ENCODE peak calls at places on chromosomes 12 and 14, in nine cellular contexts. One of them, this sample, is unnamed.

GRCh38 chr12:132776816-132777568 is 15.4 kb upstream of the ANKLE2 start:
- DNase-seq in fibroblast of lung: peak; percentile 42
- DNase-seq in breast epithelium: no peak
- DNase-seq in hepatocyte: no peak
- DNase-seq in PC-9: no peak
- DNase-seq in body of pancreas: peak; percentile 68
- DNase-seq in adrenal gland: peak; percentile 45
- DNase-seq in stomach: no peak
- DNase-seq in CD4-positive, CD25-positive, alpha-beta regulatory T cell: no peak
- DNase-seq in this sample: no peak

GRCh38 chr12:79926951-79927350 is 7.9 kb downstream of the PPP1R12A start:
- DNase-seq in fibroblast of lung: no peak
- DNase-seq in breast epithelium: no peak
- DNase-seq in hepatocyte: no peak
- DNase-seq in PC-9: no peak
- DNase-seq in body of pancreas: no peak
- DNase-seq in adrenal gland: no peak
- DNase-seq in stomach: no peak
- DNase-seq in CD4-positive, CD25-positive, alpha-beta regulatory T cell: no peak
- DNase-seq in this sample: no peak

GRCh38 chr14:73713804-73714655 is at the start of gene PNMA1:
- DNase-seq in fibroblast of lung: peak; percentile 76
- DNase-seq in breast epithelium: peak; percentile 70
- DNase-seq in hepatocyte: peak; percentile 95
- DNase-seq in PC-9: peak; percentile 85
- DNase-seq in body of pancreas: peak; percentile 89
- DNase-seq in adrenal gland: peak; percentile 86
- DNase-seq in stomach: peak; percentile 88
- DNase-seq in CD4-positive, CD25-positive, alpha-beta regulatory T cell: peak; percentile 85
- DNase-seq in this sample: peak; percentile 83

GRCh38 chr12:45381351-45381750 is 165.5 kb downstream of the ANO6 start:
- DNase-seq in fibroblast of lung: no peak
- DNase-seq in breast epithelium: no peak
- DNase-seq in hepatocyte: no peak
- DNase-seq in PC-9: no peak
- DNase-seq in body of pancreas: no peak
- DNase-seq in adrenal gland: no peak
- DNase-seq in stomach: no peak
- DNase-seq in CD4-positive, CD25-positive, alpha-beta regulatory T cell: no peak
- DNase-seq in this sample: no peak

GRCh38 chr14:51006781-51007211 is 62.5 kb upstream of the PYGL start:
- DNase-seq in fibroblast of lung: peak; percentile 91
- DNase-seq in breast epithelium: no peak
- DNase-seq in hepatocyte: no peak
- DNase-seq in PC-9: no peak
- DNase-seq in body of pancreas: peak; percentile 11
- DNase-seq in adrenal gland: peak; percentile 28
- DNase-seq in stomach: no peak
- DNase-seq in CD4-positive, CD25-positive, alpha-beta regulatory T cell: no peak
- DNase-seq in this sample: no peak

GRCh38 chr12:69993433-69993832 is 168.4 kb downstream of the MYRFL start:
- DNase-seq in fibroblast of lung: no peak
- DNase-seq in breast epithelium: no peak
- DNase-seq in hepatocyte: no peak
- DNase-seq in PC-9: no peak
- DNase-seq in body of pancreas: no peak
- DNase-seq in adrenal gland: no peak
- DNase-seq in stomach: no peak
- DNase-seq in CD4-positive, CD25-positive, alpha-beta regulatory T cell: no peak
- DNase-seq in this sample: no peak

GRCh38 chr12:25058619-25059018 is 109.7 kb upstream of the BCAT1 start:
- DNase-seq in fibroblast of lung: no peak
- DNase-seq in breast epithelium: no peak
- DNase-seq in hepatocyte: no peak
- DNase-seq in PC-9: no peak
- DNase-seq in body of pancreas: no peak
- DNase-seq in adrenal gland: no peak
- DNase-seq in stomach: no peak
- DNase-seq in CD4-positive, CD25-positive, alpha-beta regulatory T cell: no peak
- DNase-seq in this sample: no peak

GRCh38 chr12:12004524-12004923 is 66.2 kb upstream of the BCL2L14 start:
- DNase-seq in fibroblast of lung: no peak
- DNase-seq in breast epithelium: no peak
- DNase-seq in hepatocyte: no peak
- DNase-seq in PC-9: no peak
- DNase-seq in body of pancreas: no peak
- DNase-seq in adrenal gland: no peak
- DNase-seq in stomach: no peak
- DNase-seq in CD4-positive, CD25-positive, alpha-beta regulatory T cell: no peak
- DNase-seq in this sample: no peak

GRCh38 chr14:73771848-73772705 is 57.9 kb upstream of the PNMA1 start:
- DNase-seq in fibroblast of lung: peak; percentile 83
- DNase-seq in breast epithelium: peak; percentile 70
- DNase-seq in hepatocyte: peak; percentile 95
- DNase-seq in PC-9: no peak
- DNase-seq in body of pancreas: peak; percentile 92
- DNase-seq in adrenal gland: peak; percentile 75
- DNase-seq in stomach: peak; percentile 86
- DNase-seq in CD4-positive, CD25-positive, alpha-beta regulatory T cell: peak; percentile 40
- DNase-seq in this sample: peak; percentile 61

DNA sequence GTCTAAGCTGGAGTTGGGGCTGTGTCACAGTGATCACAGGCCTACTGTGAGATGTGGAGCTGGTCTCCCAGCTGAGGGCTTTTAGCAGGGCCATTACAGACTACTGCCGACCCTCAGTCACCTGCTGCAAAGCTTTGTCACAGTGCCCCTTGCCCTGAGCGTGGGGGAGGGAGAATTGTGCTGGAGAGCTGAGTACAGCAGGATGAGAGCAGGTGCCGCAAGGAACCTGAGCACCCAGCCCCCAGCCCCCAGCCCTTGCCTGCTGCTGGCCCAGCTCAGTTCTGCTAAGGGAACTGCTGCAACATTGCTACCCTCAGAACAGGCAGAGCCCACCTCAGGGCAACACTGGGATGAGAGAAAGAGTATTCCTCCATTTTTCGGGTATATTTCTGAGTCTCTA is 196.8 kb upstream of the FKBP4 start:
- DNase-seq in fibroblast of lung: no peak
- DNase-seq in breast epithelium: no peak
- DNase-seq in hepatocyte: no peak
- DNase-seq in PC-9: no peak
- DNase-seq in body of pancreas: no peak
- DNase-seq in adrenal gland: no peak
- DNase-seq in stomach: no peak
- DNase-seq in CD4-positive, CD25-positive, alpha-beta regulatory T cell: no peak
- DNase-seq in this sample: no peak
- H3K4me1 ChIP-seq in fibroblast of lung: no peaks in the 10 kb centered on the region
- H3K4me1 ChIP-seq in breast epithelium: no peaks in the 10 kb centered on the region
- H3K4me1 ChIP-seq in hepatocyte: no peaks in the 10 kb centered on the region
- H3K4me1 ChIP-seq in PC-9: no peaks in the 10 kb centered on the region
- H3K4me1 ChIP-seq in body of pancreas: no peaks in the 10 kb centered on the region
- H3K4me1 ChIP-seq in adrenal gland: no peaks in the 10 kb centered on the region
- H3K4me1 ChIP-seq in stomach: no peaks in the 10 kb centered on the region
- H3K4me1 ChIP-seq in CD4-positive, CD25-positive, alpha-beta regulatory T cell: no peaks in the 10 kb centered on the region
- H3K4me1 ChIP-seq in this sample: no peaks in the 10 kb centered on the region

GRCh38 chr14:99758121-99758871 is 34.9 kb upstream of the EML1 start:
- DNase-seq in fibroblast of lung: peak; percentile 97
- DNase-seq in breast epithelium: no peak
- DNase-seq in hepatocyte: peak; percentile 44
- DNase-seq in PC-9: no peak
- DNase-seq in body of pancreas: no peak
- DNase-seq in adrenal gland: peak; percentile 75
- DNase-seq in stomach: no peak
- DNase-seq in CD4-positive, CD25-positive, alpha-beta regulatory T cell: no peak
- DNase-seq in this sample: no peak

GRCh38 chr14:99758915-99759545 is 34.2 kb upstream of the EML1 start:
- DNase-seq in fibroblast of lung: no peak
- DNase-seq in breast epithelium: no peak
- DNase-seq in hepatocyte: no peak
- DNase-seq in PC-9: no peak
- DNase-seq in body of pancreas: no peak
- DNase-seq in adrenal gland: no peak
- DNase-seq in stomach: no peak
- DNase-seq in CD4-positive, CD25-positive, alpha-beta regulatory T cell: no peak
- DNase-seq in this sample: no peak

GRCh38 chr14:99756796-99757195 is 36.4 kb upstream of the EML1 start:
- DNase-seq in fibroblast of lung: peak; percentile 63
- DNase-seq in breast epithelium: no peak
- DNase-seq in hepatocyte: no peak
- DNase-seq in PC-9: no peak
- DNase-seq in body of pancreas: no peak
- DNase-seq in adrenal gland: no peak
- DNase-seq in stomach: no peak
- DNase-seq in CD4-positive, CD25-positive, alpha-beta regulatory T cell: no peak
- DNase-seq in this sample: no peak

GRCh38 chr14:99755629-99756603 is 37.3 kb upstream of the EML1 start:
- DNase-seq in fibroblast of lung: peak; percentile 94
- DNase-seq in breast epithelium: peak; percentile 39
- DNase-seq in hepatocyte: peak; percentile 65
- DNase-seq in PC-9: peak; percentile 59
- DNase-seq in body of pancreas: peak; percentile 85
- DNase-seq in adrenal gland: peak; percentile 95
- DNase-seq in stomach: peak; percentile 77
- DNase-seq in CD4-positive, CD25-positive, alpha-beta regulatory T cell: no peak
- DNase-seq in this sample: no peak

GRCh38 chr14:99757331-99758070 is 35.7 kb upstream of the EML1 start:
- DNase-seq in fibroblast of lung: peak; percentile 99
- DNase-seq in breast epithelium: no peak
- DNase-seq in hepatocyte: no peak
- DNase-seq in PC-9: no peak
- DNase-seq in body of pancreas: no peak
- DNase-seq in adrenal gland: no peak
- DNase-seq in stomach: no peak
- DNase-seq in CD4-positive, CD25-positive, alpha-beta regulatory T cell: no peak
- DNase-seq in this sample: no peak
- H3K27ac ChIP-seq in fibroblast of lung: peak overlapping the region; percentile 83
- H3K27ac ChIP-seq in breast epithelium: no peak overlapping the region
- H3K27ac ChIP-seq in hepatocyte: no peak overlapping the region
- H3K27ac ChIP-seq in PC-9: peak overlapping the region; percentile 76
- H3K27ac ChIP-seq in body of pancreas: no peak overlapping the region
- H3K27ac ChIP-seq in adrenal gland: peak overlapping the region; percentile 57
- H3K27ac ChIP-seq in stomach: peak overlapping the region; percentile 62
- H3K27ac ChIP-seq in CD4-positive, CD25-positive, alpha-beta regulatory T cell: no peak overlapping the region
- H3K27ac ChIP-seq in this sample: no peak overlapping the region

GRCh38 chr14:91143862-91144261 is 30.0 kb downstream of the DGLUCY start:
- DNase-seq in fibroblast of lung: no peak
- DNase-seq in breast epithelium: no peak
- DNase-seq in hepatocyte: no peak
- DNase-seq in PC-9: no peak
- DNase-seq in body of pancreas: peak; percentile 65
- DNase-seq in adrenal gland: no peak
- DNase-seq in stomach: peak; percentile 58
- DNase-seq in CD4-positive, CD25-positive, alpha-beta regulatory T cell: no peak
- DNase-seq in this sample: no peak

GRCh38 chr14:91146661-91147060 is 32.8 kb downstream of the DGLUCY start:
- DNase-seq in fibroblast of lung: no peak
- DNase-seq in breast epithelium: no peak
- DNase-seq in hepatocyte: no peak
- DNase-seq in PC-9: no peak
- DNase-seq in body of pancreas: no peak
- DNase-seq in adrenal gland: no peak
- DNase-seq in stomach: no peak
- DNase-seq in CD4-positive, CD25-positive, alpha-beta regulatory T cell: no peak
- DNase-seq in this sample: no peak

GRCh38 chr14:91145396-91146160 is 31.7 kb downstream of the DGLUCY start:
- DNase-seq in fibroblast of lung: no peak
- DNase-seq in breast epithelium: no peak
- DNase-seq in hepatocyte: no peak
- DNase-seq in PC-9: no peak
- DNase-seq in body of pancreas: no peak
- DNase-seq in adrenal gland: peak; percentile 56
- DNase-seq in stomach: no peak
- DNase-seq in CD4-positive, CD25-positive, alpha-beta regulatory T cell: no peak
- DNase-seq in this sample: no peak

GRCh38 chr14:91142214-91142668 is 28.4 kb downstream of the DGLUCY start:
- DNase-seq in fibroblast of lung: no peak
- DNase-seq in breast epithelium: no peak
- DNase-seq in hepatocyte: no peak
- DNase-seq in PC-9: no peak
- DNase-seq in body of pancreas: no peak
- DNase-seq in adrenal gland: no peak
- DNase-seq in stomach: no peak
- DNase-seq in CD4-positive, CD25-positive, alpha-beta regulatory T cell: no peak
- DNase-seq in this sample: no peak

DNA sequence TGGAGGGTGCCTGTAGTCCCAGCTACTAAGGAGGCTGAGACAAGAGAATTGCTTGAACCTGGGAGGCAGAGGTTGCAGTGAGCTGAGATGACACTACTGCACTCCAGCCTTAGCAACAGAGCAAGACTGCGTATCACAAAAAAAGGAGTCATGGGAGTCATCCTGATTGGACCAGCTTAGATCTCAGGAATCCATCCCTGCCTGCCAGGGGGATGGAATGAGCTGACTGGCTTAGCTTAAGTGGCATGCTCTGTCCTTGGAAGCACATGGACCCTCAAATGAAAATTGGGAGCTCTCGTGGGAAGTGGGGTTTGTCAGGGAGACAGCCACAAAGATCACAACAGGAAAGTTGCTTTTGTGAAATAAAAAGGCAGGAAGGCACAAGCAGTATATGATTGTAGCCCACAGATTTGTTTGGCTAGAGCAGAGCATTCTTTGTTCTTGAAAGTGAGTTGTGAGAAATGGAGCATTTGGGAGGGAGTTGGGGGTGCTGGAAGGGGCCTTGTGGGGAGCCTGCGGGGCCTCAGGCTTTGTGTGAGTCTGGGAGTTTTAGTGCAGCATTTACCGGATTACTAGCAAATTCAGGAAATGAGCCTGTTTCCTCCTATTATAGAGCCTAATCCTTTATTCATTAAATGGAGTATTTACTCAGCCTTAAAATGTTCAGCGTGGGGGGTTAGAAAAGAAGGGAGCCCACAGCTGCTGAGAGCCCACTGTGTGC is 30.7 kb downstream of the DGLUCY start:
- DNase-seq in fibroblast of lung: peak; percentile 85
- DNase-seq in breast epithelium: no peak
- DNase-seq in hepatocyte: no peak
- DNase-seq in PC-9: no peak
- DNase-seq in body of pancreas: no peak
- DNase-seq in adrenal gland: no peak
- DNase-seq in stomach: no peak
- DNase-seq in CD4-positive, CD25-positive, alpha-beta regulatory T cell: no peak
- DNase-seq in this sample: no peak
- H3K27me3 ChIP-seq in fibroblast of lung: no peaks in the 10 kb centered on the region
- H3K27me3 ChIP-seq in breast epithelium: no peaks in the 10 kb centered on the region
- H3K27me3 ChIP-seq in hepatocyte: no peaks in the 10 kb centered on the region
- H3K27me3 ChIP-seq in PC-9: no peaks in the 10 kb centered on the region
- H3K27me3 ChIP-seq in body of pancreas: no peaks in the 10 kb centered on the region
- H3K27me3 ChIP-seq in adrenal gland: no peaks in the 10 kb centered on the region
- H3K27me3 ChIP-seq in stomach: no peaks in the 10 kb centered on the region
- H3K27me3 ChIP-seq in CD4-positive, CD25-positive, alpha-beta regulatory T cell: no peaks in the 10 kb centered on the region
- H3K27me3 ChIP-seq in this sample: no peaks in the 10 kb centered on the region

DNA sequence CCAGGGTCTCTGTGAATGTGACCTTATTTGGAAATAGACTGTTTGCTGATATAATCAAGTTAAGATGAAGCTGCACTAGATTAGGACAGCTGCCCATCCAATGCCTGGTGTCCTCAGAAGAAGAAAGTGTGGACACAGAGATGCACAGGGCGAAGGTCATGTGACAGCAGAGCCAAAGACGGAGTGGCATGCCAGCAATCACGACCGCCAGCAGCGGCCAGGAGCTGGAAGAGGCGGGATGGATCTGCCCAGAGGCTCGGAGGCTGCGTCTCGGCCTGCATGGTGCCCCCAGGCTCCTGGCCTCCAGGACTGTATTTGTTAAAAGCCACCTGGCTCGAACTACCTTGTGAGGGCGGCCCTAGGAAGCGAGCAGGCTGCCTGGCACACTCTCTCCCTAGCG is 76.5 kb downstream of the RFLNA start:
- DNase-seq in fibroblast of lung: no peak
- DNase-seq in breast epithelium: no peak
- DNase-seq in hepatocyte: no peak
- DNase-seq in PC-9: no peak
- DNase-seq in body of pancreas: no peak
- DNase-seq in adrenal gland: no peak
- DNase-seq in stomach: no peak
- DNase-seq in CD4-positive, CD25-positive, alpha-beta regulatory T cell: no peak
- DNase-seq in this sample: no peak
- H3K4me1 ChIP-seq in fibroblast of lung: peaks cover 19% of the 10 kb centered on the region
- H3K4me1 ChIP-seq in breast epithelium: peaks cover 31% of the 10 kb centered on the region
- H3K4me1 ChIP-seq in hepatocyte: peaks cover 6% of the 10 kb centered on the region
- H3K4me1 ChIP-seq in PC-9: peaks cover 48% of the 10 kb centered on the region
- H3K4me1 ChIP-seq in body of pancreas: peaks cover 55% of the 10 kb centered on the region
- H3K4me1 ChIP-seq in adrenal gland: peaks cover 70% of the 10 kb centered on the region
- H3K4me1 ChIP-seq in stomach: peaks cover 60% of the 10 kb centered on the region
- H3K4me1 ChIP-seq in CD4-positive, CD25-positive, alpha-beta regulatory T cell: no peaks in the 10 kb centered on the region
- H3K4me1 ChIP-seq in this sample: no peaks in the 10 kb centered on the region